ENCODE peak calls at places on chromosome 17, in four cellular contexts. U is A549, M is HL-60, R is cardiac muscle cell. J is an unnamed sample.

GRCh38 chr17:21119247-21119944 is 7.4 kb upstream of the DHRS7B start:
- DNase-seq in U (peak), M (peak), R (peak), J (peak)

GRCh38 chr17:40346768-40347154 is 17.8 kb downstream of the GJD3 start:
- DNase-seq in U (no peak), M (no peak), R (no peak), J (no peak)

GRCh38 chr17:76452102-76452645 is 778 bp downstream of the UBE2O start:
- DNase-seq in U (no peak), M (peak), R (no peak), J (no peak)

GRCh38 chr17:69525920-69526841 is 111.7 kb downstream of the MAP2K6 start:
- DNase-seq in U (peak), M (peak), R (peak), J (no peak)

GRCh38 chr17:8869416-8869815 is 1.9 kb upstream of the PIK3R6 start:
- DNase-seq in U (no peak), M (no peak), R (no peak), J (no peak)

GRCh38 chr17:64580384-64581307 is 73.9 kb downstream of the CEP95 start:
- DNase-seq in U (no peak), M (no peak), R (no peak), J (no peak)

GRCh38 chr17:76089680-76090516 is 10.9 kb downstream of the ZACN start:
- DNase-seq in U (no peak), M (no peak), R (no peak), J (no peak)

GRCh38 chr17:44655983-44656700 is at the start of gene MEIOC:
- DNase-seq in U (peak), M (peak), R (peak), J (no peak)

GRCh38 chr17:57467801-57468200 is 211.5 kb downstream of the MSI2 start:
- DNase-seq in U (no peak), M (no peak), R (no peak), J (no peak)

GRCh38 chr17:4530799-4531730 is 24.1 kb downstream of the MYBBP1A start:
- DNase-seq in U (no peak), M (no peak), R (no peak), J (no peak)

GRCh38 chr17:4908301-4908700 is 5.4 kb upstream of the CHRNE start:
- DNase-seq in U (no peak), M (no peak), R (no peak), J (no peak)

GRCh38 chr17:57545836-57546305 is 199.2 kb downstream of the CCDC182 start:
- DNase-seq in U (no peak), M (no peak), R (no peak), J (no peak)

GRCh38 chr17:77737442-77738265 is 220.8 kb upstream of the TNRC6C start:
- DNase-seq in U (no peak), M (no peak), R (no peak), J (no peak)

GRCh38 chr17:16072031-16072430 is 72.4 kb downstream of the TTC19 start:
- DNase-seq in U (no peak), M (no peak), R (no peak), J (no peak)

GRCh38 chr17:28216528-28216927 is 102.5 kb upstream of the TMEM97 start:
- DNase-seq in U (no peak), M (peak), R (no peak), J (no peak)

GRCh38 chr17:76700627-76701470 is 9.9 kb downstream of the MXRA7 start:
- DNase-seq in U (no peak), M (no peak), R (peak), J (no peak)

GRCh38 chr17:565506-565905 is 149.1 kb downstream of the VPS53 start:
- DNase-seq in U (no peak), M (no peak), R (no peak), J (no peak)

GRCh38 chr17:10042589-10043244 is 137.6 kb upstream of the RCVRN start:
- DNase-seq in U (no peak), M (no peak), R (no peak), J (no peak)

GRCh38 chr17:77371888-77372443 is 231.2 kb downstream of the SEC14L1 start:
- DNase-seq in U (no peak), M (no peak), R (no peak), J (no peak)

GRCh38 chr17:69967910-69968411 is 107.1 kb upstream of the KCNJ16 start:
- DNase-seq in U (no peak), M (no peak), R (no peak), J (no peak)

GRCh38 chr17:1853698-1854097 is 23.9 kb downstream of the RPA1 start:
- DNase-seq in U (no peak), M (no peak), R (no peak), J (no peak)

GRCh38 chr17:72338847-72339790 is 218.3 kb downstream of the SOX9 start:
- DNase-seq in U (peak), M (no peak), R (peak), J (no peak)

GRCh38 chr17:62652251-62653001 is 25.0 kb downstream of the MRC2 start:
- DNase-seq in U (peak), M (peak), R (peak), J (no peak)

GRCh38 chr17:45221997-45222272 is 250 bp downstream of the FMNL1 start:
- DNase-seq in U (no peak), M (no peak), R (no peak), J (no peak)

GRCh38 chr17:68296217-68297140 is 5.2 kb downstream of the ARSG start:
- DNase-seq in U (no peak), M (peak), R (no peak), J (no peak)

GRCh38 chr17:50589112-50589712 is 28.7 kb downstream of the CACNA1G start:
- DNase-seq in U (no peak), M (no peak), R (no peak), J (no peak)

GRCh38 chr17:68782829-68783228 is 172.4 kb downstream of the ABCA8 start:
- DNase-seq in U (no peak), M (no peak), R (no peak), J (no peak)

GRCh38 chr17:19955099-19955498 is 22.5 kb downstream of the AKAP10 start:
- DNase-seq in U (no peak), M (no peak), R (no peak), J (no peak)

GRCh38 chr17:2363318-2363717 is 26.0 kb downstream of the SGSM2 start:
- DNase-seq in U (no peak), M (no peak), R (no peak), J (no peak)

GRCh38 chr17:83156408-83156807 is 77.0 kb downstream of the METRNL start:
- DNase-seq in U (no peak), M (no peak), R (no peak), J (no peak)

GRCh38 chr17:74814453-74814852 is 38.3 kb upstream of the NAT9 start:
- DNase-seq in U (no peak), M (no peak), R (no peak), J (no peak)
- TF ChIP-seq CTCF in U (no peak), M (no peak), R (peak), J (no peak)

DNA sequence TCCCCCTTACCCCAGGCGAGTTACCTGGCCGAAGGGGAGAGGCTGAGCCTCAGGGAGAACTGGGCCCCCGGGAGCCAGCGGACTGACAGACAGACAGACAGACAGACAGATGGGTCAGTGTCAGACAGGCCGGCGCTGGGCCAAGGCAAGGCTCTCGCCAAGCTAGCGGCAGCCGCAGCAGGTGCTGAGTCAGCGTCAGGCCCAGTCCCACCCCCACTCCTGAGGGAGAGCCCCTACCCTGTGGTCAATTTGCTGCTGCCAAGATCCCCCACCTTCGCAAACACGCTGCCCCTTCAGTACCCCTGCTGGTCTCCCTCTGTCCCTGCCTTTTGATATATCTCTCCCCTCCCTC is 1.5 kb downstream of the FGF11 start:
- DNase-seq in U (no peak), M (no peak), R (no peak), J (peak)
- TF ChIP-seq CTCF in U (no peak), M (no peak), R (peak), J (no peak)

GRCh38 chr17:42775534-42776098 is 2.4 kb downstream of the VPS25 start:
- DNase-seq in U (no peak), M (peak), R (no peak), J (no peak)

GRCh38 chr17:42772945-42773289 is 332 bp upstream of the VPS25 start:
- DNase-seq in U (no peak), M (no peak), R (no peak), J (no peak)

GRCh38 chr17:42774066-42774750 is 959 bp downstream of the VPS25 start:
- DNase-seq in U (no peak), M (no peak), R (no peak), J (no peak)

GRCh38 chr17:42778570-42778969 is 1.8 kb upstream of the WNK4 start:
- DNase-seq in U (no peak), M (no peak), R (no peak), J (no peak)

GRCh38 chr17:42773290-42774035 is at the start of gene VPS25:
- DNase-seq in U (peak), M (peak), R (peak), J (peak)
- TF ChIP-seq CTCF in U (no peak), M (no peak), R (peak), J (no peak)

GRCh38 chr17:37609170-37610040 is at the start of gene SYNRG:
- DNase-seq in U (peak), M (peak), R (peak), J (peak)
- TF ChIP-seq CTCF in U (peak), M (no peak), R (peak), J (peak)

DNA sequence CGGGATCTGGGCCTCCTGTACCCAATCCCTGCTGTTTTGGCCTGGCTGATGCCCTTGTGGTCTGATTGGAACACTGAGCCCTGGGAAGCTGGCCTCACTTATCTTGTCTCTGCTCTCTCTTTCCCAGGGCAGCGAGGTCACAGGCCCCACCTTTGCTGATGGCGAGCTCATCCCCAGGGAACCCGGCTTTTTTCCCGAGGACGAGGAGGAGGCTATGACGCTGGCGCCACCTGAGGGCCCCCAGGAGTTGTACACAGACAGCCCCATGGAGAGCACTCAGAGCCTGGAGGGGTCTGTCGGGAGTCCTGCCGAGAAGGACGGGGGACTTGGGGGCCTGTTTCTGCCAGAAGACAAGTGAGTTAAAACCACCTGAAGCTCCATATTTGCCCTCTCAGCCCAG is 126.0 kb downstream of the RAB11FIP4 start:
- DNase-seq in U (no peak), M (no peak), R (peak), J (no peak)
- TF ChIP-seq CTCF in U (peak), M (no peak), R (peak), J (no peak)

J was measured in CD14-positive monocyte.